ENCODE peak calls at places on chromosomes 4 and X, in four cellular contexts. One of them, this sample, is unnamed.

GRCh38 chr4:40264497-40264896 is 67.7 kb downstream of the RHOH start:
- DNase-seq in astrocyte of the cerebellum: no peak
- DNase-seq in WTC11: no peak
- DNase-seq in PC-3: no peak
- DNase-seq in this sample: no peak

GRCh38 chr4:10529891-10530786 is 72.9 kb upstream of the ZNF518B start:
- DNase-seq in astrocyte of the cerebellum: peak; percentile 27
- DNase-seq in WTC11: no peak
- DNase-seq in PC-3: no peak
- DNase-seq in this sample: no peak

GRCh38 chr4:7173821-7174220 is 18.5 kb upstream of the SORCS2 start:
- DNase-seq in astrocyte of the cerebellum: no peak
- DNase-seq in WTC11: no peak
- DNase-seq in PC-3: no peak
- DNase-seq in this sample: no peak

GRCh38 chr4:76723916-76724315 is 174.0 kb downstream of the SOWAHB start:
- DNase-seq in astrocyte of the cerebellum: no peak
- DNase-seq in WTC11: no peak
- DNase-seq in PC-3: peak; percentile 64
- DNase-seq in this sample: no peak

GRCh38 chrX:50206753-50207152 is 2.2 kb downstream of the CCNB3 start:
- DNase-seq in astrocyte of the cerebellum: no peak
- DNase-seq in WTC11: no peak
- DNase-seq in PC-3: no peak
- DNase-seq in this sample: no peak

GRCh38 chrX:150410513-150410912 is 47.4 kb downstream of the MAMLD1 start:
- DNase-seq in astrocyte of the cerebellum: no peak
- DNase-seq in WTC11: no peak
- DNase-seq in PC-3: no peak
- DNase-seq in this sample: no peak

GRCh38 chr4:167940217-167940616 is 152.1 kb upstream of the ANXA10 start:
- DNase-seq in astrocyte of the cerebellum: no peak
- DNase-seq in WTC11: no peak
- DNase-seq in PC-3: no peak
- DNase-seq in this sample: no peak

GRCh38 chr4:124883642-124884041 is 171.1 kb upstream of the ANKRD50 start:
- DNase-seq in astrocyte of the cerebellum: no peak
- DNase-seq in WTC11: no peak
- DNase-seq in PC-3: no peak
- DNase-seq in this sample: no peak

GRCh38 chr4:164948943-164949342 is 28.5 kb downstream of the TRIM61 start:
- DNase-seq in astrocyte of the cerebellum: no peak
- DNase-seq in WTC11: no peak
- DNase-seq in PC-3: no peak
- DNase-seq in this sample: no peak

GRCh38 chrX:23902419-23902818 is 5.3 kb downstream of the APOO start:
- DNase-seq in astrocyte of the cerebellum: no peak
- DNase-seq in WTC11: no peak
- DNase-seq in PC-3: peak; percentile 84
- DNase-seq in this sample: peak; percentile 27

GRCh38 chr4:8317474-8317873 is 47.9 kb downstream of the HTRA3 start:
- DNase-seq in astrocyte of the cerebellum: no peak
- DNase-seq in WTC11: no peak
- DNase-seq in PC-3: no peak
- DNase-seq in this sample: no peak

DNA sequence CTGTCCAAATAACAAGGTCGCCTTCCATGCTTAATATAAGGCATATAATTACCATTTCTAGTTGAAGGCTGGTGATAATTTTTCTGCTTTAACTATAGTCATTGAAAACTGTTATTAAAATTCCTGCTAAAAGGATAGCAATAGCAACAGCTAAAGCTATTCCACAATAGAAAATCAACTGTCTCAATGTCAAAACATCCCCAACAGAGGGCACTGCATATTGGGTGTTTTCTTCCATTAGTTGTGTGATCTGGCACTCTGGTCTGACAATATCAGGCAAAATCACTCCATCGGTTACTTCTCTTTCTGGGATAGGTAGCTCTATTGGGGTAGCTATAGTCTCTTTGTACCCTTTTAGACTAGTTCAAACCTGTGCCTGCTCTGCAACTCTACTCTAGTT is 53.5 kb downstream of the TMPRSS11F start:
- DNase-seq in astrocyte of the cerebellum: no peak
- DNase-seq in WTC11: no peak
- DNase-seq in PC-3: peak; percentile 43
- DNase-seq in this sample: no peak
- TF ChIP-seq CTCF in astrocyte of the cerebellum: no peak
- TF ChIP-seq CTCF in WTC11: no peak
- TF ChIP-seq CTCF in PC-3: peak; percentile 55
- TF ChIP-seq CTCF in this sample: no peak

GRCh38 chr4:150078996-150079581 is 844 bp downstream of the DCLK2 start:
- DNase-seq in astrocyte of the cerebellum: no peak
- DNase-seq in WTC11: peak; percentile 50
- DNase-seq in PC-3: peak; percentile 19
- DNase-seq in this sample: peak; percentile 59
- TF ChIP-seq CTCF in astrocyte of the cerebellum: no peak
- TF ChIP-seq CTCF in WTC11: no peak
- TF ChIP-seq CTCF in PC-3: peak; percentile 18
- TF ChIP-seq CTCF in this sample: no peak

GRCh38 chr4:62806786-62807185 is 1602.5 kb downstream of the TECRL start:
- DNase-seq in astrocyte of the cerebellum: no peak
- DNase-seq in WTC11: no peak
- DNase-seq in PC-3: peak; percentile 16
- DNase-seq in this sample: no peak
- TF ChIP-seq CTCF in astrocyte of the cerebellum: no peak
- TF ChIP-seq CTCF in WTC11: no peak
- TF ChIP-seq CTCF in PC-3: no peak
- TF ChIP-seq CTCF in this sample: no peak

DNA sequence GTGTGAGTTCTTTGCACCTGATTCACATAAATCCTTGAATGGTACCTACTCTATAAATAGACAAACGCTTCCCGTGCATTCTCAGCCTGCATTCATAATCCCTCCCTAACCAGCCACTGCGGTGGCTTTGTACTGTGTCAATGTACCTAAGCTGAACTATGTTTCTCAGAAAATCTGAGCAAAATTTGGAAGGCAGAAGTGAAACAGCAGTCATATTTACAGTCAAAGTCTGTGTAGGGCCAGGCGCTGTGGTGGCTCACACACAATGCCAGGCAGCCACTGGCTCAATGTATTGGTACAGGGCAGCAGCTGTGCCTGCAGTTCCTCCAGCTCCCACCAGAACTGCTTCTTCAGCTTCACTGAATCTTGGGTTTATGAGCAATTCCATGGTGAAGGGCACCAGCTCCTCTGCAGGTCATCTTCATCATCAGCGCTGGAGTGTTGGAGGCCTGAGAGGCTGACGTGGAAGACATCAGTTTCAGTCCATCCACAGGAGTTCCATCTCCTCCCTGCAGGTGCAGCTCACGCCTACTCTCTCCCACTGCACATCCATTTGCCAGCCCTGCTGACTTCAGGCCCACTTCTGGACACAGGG is 32.3 kb upstream of the IRF2 start:
- DNase-seq in astrocyte of the cerebellum: no peak
- DNase-seq in WTC11: no peak
- DNase-seq in PC-3: peak; percentile 20
- DNase-seq in this sample: peak; percentile 72
- TF ChIP-seq CTCF in astrocyte of the cerebellum: peak; percentile 25
- TF ChIP-seq CTCF in WTC11: no peak
- TF ChIP-seq CTCF in PC-3: no peak
- TF ChIP-seq CTCF in this sample: no peak

DNA sequence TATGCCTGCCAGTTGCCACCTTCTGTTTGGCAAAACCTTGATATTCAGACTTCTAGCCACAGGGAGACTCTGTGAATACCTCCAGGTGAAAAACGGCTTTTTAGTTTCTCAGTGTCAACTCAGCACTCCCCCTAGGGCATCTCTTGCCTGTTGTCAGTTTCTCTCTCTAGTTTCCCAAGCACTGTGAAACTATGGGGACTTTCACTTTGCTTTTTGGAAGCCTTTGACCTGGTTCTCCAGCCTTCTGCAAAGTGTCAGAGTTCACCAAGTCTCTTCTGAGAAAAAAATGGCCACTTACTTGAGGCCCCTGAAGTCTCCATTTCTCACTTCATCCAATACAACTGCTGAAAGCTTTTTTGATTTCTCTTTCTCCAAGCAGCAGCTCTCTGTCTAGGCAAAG is 521.5 kb downstream of the INPP4B start:
- DNase-seq in astrocyte of the cerebellum: no peak
- DNase-seq in WTC11: no peak
- DNase-seq in PC-3: no peak
- DNase-seq in this sample: no peak
- TF ChIP-seq CTCF in astrocyte of the cerebellum: no peak
- TF ChIP-seq CTCF in WTC11: no peak
- TF ChIP-seq CTCF in PC-3: no peak
- TF ChIP-seq CTCF in this sample: no peak

GRCh38 chr4:56650259-56651070 is 30.6 kb downstream of the HOPX start:
- DNase-seq in astrocyte of the cerebellum: no peak
- DNase-seq in WTC11: no peak
- DNase-seq in PC-3: peak; percentile 7
- DNase-seq in this sample: no peak
- TF ChIP-seq CTCF in astrocyte of the cerebellum: no peak
- TF ChIP-seq CTCF in WTC11: no peak
- TF ChIP-seq CTCF in PC-3: peak; percentile 27
- TF ChIP-seq CTCF in this sample: no peak

DNA sequence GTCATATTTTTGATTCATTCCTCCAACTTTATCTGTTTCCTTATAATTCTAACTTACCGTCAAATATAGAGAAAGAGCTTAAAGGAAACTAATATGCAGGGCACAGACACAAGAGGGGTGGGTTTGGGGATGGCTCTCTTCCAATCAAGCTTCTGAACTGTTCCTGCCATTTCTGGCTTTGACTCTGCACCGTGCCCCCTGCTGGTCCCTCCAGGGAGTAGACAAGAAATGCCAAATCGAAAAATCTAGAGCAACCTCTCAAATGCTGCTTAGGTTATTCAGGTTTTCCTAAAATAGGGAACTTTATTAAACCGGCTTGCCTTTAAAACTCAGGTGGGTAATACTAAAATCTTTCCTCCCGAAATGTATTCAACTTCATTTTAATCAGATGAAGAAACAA is 39.8 kb upstream of the VCX3A start:
- DNase-seq in astrocyte of the cerebellum: no peak
- DNase-seq in WTC11: peak; percentile 33
- DNase-seq in PC-3: no peak
- DNase-seq in this sample: no peak
- TF ChIP-seq CTCF in astrocyte of the cerebellum: no peak
- TF ChIP-seq CTCF in WTC11: no peak
- TF ChIP-seq CTCF in PC-3: no peak
- TF ChIP-seq CTCF in this sample: peak; percentile 18